ENCODE peak calls at places on chromosomes 3 and 15, in four cellular contexts. G is lower lobe of right lung, R is mucosa of descending colon, K is IMR-90. V is an unnamed sample.

GRCh38 chr3:25259871-25260270 is 168.2 kb upstream of the RARB start:
- DNase-seq in G (no peak), R (no peak), K (no peak), V (no peak)

GRCh38 chr3:151067158-151067557 is 18.3 kb upstream of the MED12L start:
- DNase-seq in G (no peak), R (no peak), K (no peak), V (no peak)

GRCh38 chr3:39850707-39851014 is 41.3 kb downstream of the MYRIP start:
- DNase-seq in G (no peak), R (peak; percentile 13), K (no peak), V (no peak)

GRCh38 chr15:41904487-41905359 is 10.9 kb upstream of the SPTBN5 start:
- DNase-seq in G (no peak), R (peak; percentile 78), K (peak; percentile 65), V (peak; percentile 37)

GRCh38 chr15:71080705-71081104 is 34.6 kb upstream of the THSD4 start:
- DNase-seq in G (no peak), R (no peak), K (peak; percentile 96), V (peak; percentile 43)

GRCh38 chr15:96889734-96890480 is 559.4 kb downstream of the NR2F2 start:
- DNase-seq in G (no peak), R (no peak), K (no peak), V (no peak)

GRCh38 chr3:161893972-161894371 is 397.4 kb downstream of the OTOL1 start:
- DNase-seq in G (no peak), R (no peak), K (peak; percentile 88), V (peak; percentile 39)

GRCh38 chr3:111769965-111770364 is 89.1 kb upstream of the PHLDB2 start:
- DNase-seq in G (no peak), R (no peak), K (no peak), V (no peak)

GRCh38 chr3:126305427-126305826 is 51.8 kb downstream of the KLF15 start:
- DNase-seq in G (no peak), R (no peak), K (peak; percentile 52), V (no peak)

GRCh38 chr3:190012314-190012782 is 108.3 kb downstream of the P3H2 start:
- DNase-seq in G (no peak), R (no peak), K (peak; percentile 54), V (no peak)

GRCh38 chr3:182509844-182510460 is 283.4 kb upstream of the ATP11B start:
- DNase-seq in G (no peak), R (no peak), K (no peak), V (no peak)

GRCh38 chr3:4474683-4475490 is 7.8 kb upstream of the SUMF1 start:
- DNase-seq in G (peak; percentile 55), R (no peak), K (peak; percentile 69), V (peak; percentile 19)

GRCh38 chr15:69997701-69998273 is 99.9 kb downstream of the TLE3 start:
- DNase-seq in G (peak; percentile 81), R (peak; percentile 82), K (peak; percentile 4), V (peak; percentile 10)

GRCh38 chr3:150158974-150159625 is 188.4 kb upstream of the PFN2 start:
- DNase-seq in G (no peak), R (no peak), K (peak; percentile 44), V (no peak)

GRCh38 chr3:186519021-186519658 is 25.0 kb downstream of the CRYGS start:
- DNase-seq in G (no peak), R (no peak), K (no peak), V (no peak)

GRCh38 chr15:88920186-88920891 is 7.2 kb upstream of the MFGE8 start:
- DNase-seq in G (no peak), R (no peak), K (peak; percentile 77), V (no peak)

GRCh38 chr3:26647078-26647477 is 24.5 kb downstream of the LRRC3B start:
- DNase-seq in G (no peak), R (no peak), K (no peak), V (no peak)

GRCh38 chr3:184144505-184144904 is 9.3 kb downstream of the EIF2B5 start:
- DNase-seq in G (no peak), R (no peak), K (no peak), V (no peak)

GRCh38 chr15:58856090-58856489 is 77.4 kb downstream of the SLTM start:
- DNase-seq in G (no peak), R (no peak), K (peak; percentile 70), V (no peak)

GRCh38 chr3:101521251-101521701 is 8.3 kb upstream of the SENP7 start:
- DNase-seq in G (no peak), R (no peak), K (no peak), V (no peak)

GRCh38 chr3:184337315-184337714 is at the start of gene FAM131A:
- DNase-seq in G (no peak), R (no peak), K (peak; percentile 28), V (no peak)

GRCh38 chr3:190269096-190269495 is 53.1 kb downstream of the CLDN1 start:
- DNase-seq in G (no peak), R (no peak), K (no peak), V (no peak)

GRCh38 chr3:107699682-107700081 is 176.9 kb downstream of the BBX start:
- DNase-seq in G (no peak), R (no peak), K (peak; percentile 43), V (no peak)

GRCh38 chr3:130227540-130227939 is 117.9 kb upstream of the COL6A5 start:
- DNase-seq in G (no peak), R (no peak), K (no peak), V (no peak)

GRCh38 chr3:152688313-152688712 is 146.6 kb upstream of the P2RY1 start:
- DNase-seq in G (no peak), R (no peak), K (no peak), V (no peak)

GRCh38 chr3:26712211-26713026 is 89.8 kb downstream of the LRRC3B start:
- DNase-seq in G (no peak), R (peak; percentile 3), K (peak; percentile 1), V (peak; percentile 1)

GRCh38 chr3:122530164-122530563 is 15.4 kb upstream of the KPNA1 start:
- DNase-seq in G (no peak), R (no peak), K (no peak), V (no peak)

GRCh38 chr3:56180433-56180832 is 287.8 kb downstream of the ERC2 start:
- DNase-seq in G (no peak), R (no peak), K (no peak), V (no peak)

GRCh38 chr3:115228266-115228665 is 81.2 kb upstream of the ZBTB20 start:
- DNase-seq in G (no peak), R (no peak), K (peak; percentile 45), V (no peak)

GRCh38 chr3:195752538-195753331 is 32.0 kb downstream of the MUC20 start:
- DNase-seq in G (peak; percentile 63), R (no peak), K (no peak), V (no peak)

GRCh38 chr3:146382386-146382785 is 87.0 kb downstream of the PLSCR2 start:
- DNase-seq in G (no peak), R (peak; percentile 60), K (peak; percentile 33), V (peak; percentile 5)

GRCh38 chr3:73422556-73422955 is 202.2 kb downstream of the PDZRN3 start:
- DNase-seq in G (no peak), R (no peak), K (no peak), V (no peak)

GRCh38 chr3:33383951-33384350 is 56.3 kb downstream of the UBP1 start:
- DNase-seq in G (no peak), R (no peak), K (no peak), V (no peak)

GRCh38 chr3:41267975-41268640 is 68.8 kb downstream of the CTNNB1 start:
- DNase-seq in G (no peak), R (no peak), K (peak; percentile 98), V (peak; percentile 82)

GRCh38 chr15:45645026-45645980 is 10.5 kb downstream of the SQOR start:
- DNase-seq in G (no peak), R (peak; percentile 72), K (peak; percentile 86), V (no peak)

GRCh38 chr3:42264399-42265058 is 1.5 kb downstream of the CCK start:
- DNase-seq in G (peak; percentile 74), R (peak; percentile 44), K (peak; percentile 16), V (no peak)

GRCh38 chr15:67080900-67081431 is 15.6 kb downstream of the SMAD3 start:
- DNase-seq in G (peak; percentile 76), R (no peak), K (peak; percentile 84), V (no peak)

GRCh38 chr15:91043190-91043874 is 20.9 kb upstream of the VPS33B start:
- DNase-seq in G (no peak), R (no peak), K (no peak), V (no peak)

GRCh38 chr15:51782357-51782896 is 31.0 kb downstream of the TMOD2 start:
- DNase-seq in G (no peak), R (no peak), K (no peak), V (no peak)
- TF ChIP-seq CTCF in G (peak; percentile 38), R (no peak), K (peak; percentile 28), V (peak; percentile 42)

DNA sequence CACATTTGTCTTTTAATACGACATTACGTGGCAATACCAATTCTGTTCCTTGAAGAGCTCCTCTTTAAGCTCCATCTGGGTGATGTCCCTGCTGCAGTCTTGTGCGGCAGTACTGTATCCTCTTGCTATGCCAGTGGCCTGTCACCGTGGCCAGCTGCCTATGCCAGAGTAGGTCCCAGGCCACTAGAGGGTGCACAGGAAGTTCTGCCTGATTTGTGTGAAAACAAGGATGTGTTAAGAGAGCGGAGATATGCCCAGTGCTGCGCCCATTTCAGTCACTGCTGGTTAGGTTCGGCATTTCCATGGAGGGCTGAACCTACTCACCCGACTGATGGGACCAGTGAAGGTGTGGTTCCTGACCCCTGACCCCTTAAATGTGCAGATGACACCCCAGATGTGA is 25.2 kb downstream of the NIPA1 start:
- DNase-seq in G (no peak), R (peak; percentile 64), K (peak; percentile 12), V (no peak)
- TF ChIP-seq CTCF in G (peak; percentile 31), R (no peak), K (peak; percentile 23), V (peak; percentile 44)

GRCh38 chr15:76987896-76988860 is 6.7 kb upstream of the PSTPIP1 start:
- DNase-seq in G (peak; percentile 85), R (peak; percentile 46), K (no peak), V (no peak)
- TF ChIP-seq CTCF in G (no peak), R (no peak), K (no peak), V (no peak)

GRCh38 chr3:12307136-12307535 is 18.3 kb downstream of the PPARG start:
- DNase-seq in G (no peak), R (no peak), K (peak; percentile 24), V (no peak)
- TF ChIP-seq CTCF in G (no peak), R (no peak), K (no peak), V (no peak)

DNA sequence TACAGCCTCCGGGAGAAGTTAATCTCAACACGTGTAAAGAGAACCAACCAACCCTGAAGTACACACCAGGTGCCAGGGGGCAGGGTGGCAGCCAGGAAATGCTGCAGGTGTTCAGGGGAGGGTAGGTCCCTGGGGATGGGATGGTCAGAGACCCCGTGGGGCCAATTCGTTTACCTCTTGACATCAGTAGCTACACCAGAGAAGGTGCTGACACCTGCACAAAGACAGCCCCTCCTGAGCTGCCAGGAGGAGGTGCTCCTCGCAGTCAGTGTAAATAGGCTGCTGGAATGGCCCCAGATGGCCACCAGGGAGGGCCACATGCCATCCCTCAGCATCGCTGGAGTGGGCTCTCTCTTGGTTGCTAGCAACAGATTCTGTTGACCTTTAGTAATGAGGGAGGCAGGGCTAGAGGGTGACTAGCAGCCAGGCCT is 52.8 kb downstream of the CORO2B start:
- DNase-seq in G (no peak), R (no peak), K (no peak), V (no peak)
- TF ChIP-seq CTCF in G (no peak), R (no peak), K (no peak), V (no peak)